ENCODE peak calls at places on chromosomes 16 and 17, in four cellular contexts. I is mesendoderm, S is IMR-90, Z is H1. E is an unnamed sample.

GRCh38 chr16:83797013-83797412 is 10.8 kb upstream of the HSBP1 start:
- DNase-seq in I (no peak), S (no peak), Z (no peak), E (no peak)

GRCh38 chr17:36629252-36629847 is 28.0 kb downstream of the MRM1 start:
- DNase-seq in I (peak; percentile 75), S (peak; percentile 51), Z (peak; percentile 99), E (peak; percentile 91)

GRCh38 chr16:72948238-72948559 is 99.7 kb downstream of the ZFHX3 start:
- DNase-seq in I (no peak), S (no peak), Z (no peak), E (no peak)

GRCh38 chr17:65892912-65893377 is 299.0 kb downstream of the CEP112 start:
- DNase-seq in I (no peak), S (no peak), Z (no peak), E (no peak)

GRCh38 chr17:2282297-2282873 is 21.2 kb downstream of the SMG6 start:
- DNase-seq in I (peak; percentile 81), S (peak; percentile 91), Z (no peak), E (peak; percentile 37)

GRCh38 chr16:19132898-19133297 is 19.1 kb downstream of the ITPRIPL2 start:
- DNase-seq in I (no peak), S (no peak), Z (no peak), E (no peak)

GRCh38 chr16:56275801-56276200 is 84.5 kb downstream of the GNAO1 start:
- DNase-seq in I (no peak), S (no peak), Z (no peak), E (no peak)

GRCh38 chr17:8484465-8484864 is 48.8 kb downstream of the NDEL1 start:
- DNase-seq in I (no peak), S (no peak), Z (no peak), E (no peak)

GRCh38 chr16:48269011-48269410 is 21.7 kb upstream of the ABCC11 start:
- DNase-seq in I (no peak), S (no peak), Z (no peak), E (no peak)

GRCh38 chr17:1744551-1745512 is 2.2 kb downstream of the SERPINF2 start:
- DNase-seq in I (no peak), S (no peak), Z (no peak), E (no peak)

GRCh38 chr16:67907397-67907796 is 14.3 kb downstream of the PSKH1 start:
- DNase-seq in I (no peak), S (no peak), Z (no peak), E (no peak)

GRCh38 chr16:27269300-27270150 is 953 bp upstream of the NSMCE1 start:
- DNase-seq in I (no peak), S (no peak), Z (no peak), E (no peak)

GRCh38 chr16:87739801-87740200 is 26.0 kb downstream of the KLHDC4 start:
- DNase-seq in I (no peak), S (no peak), Z (no peak), E (no peak)

GRCh38 chr17:29825604-29826003 is 104.4 kb downstream of the SSH2 start:
- DNase-seq in I (no peak), S (no peak), Z (no peak), E (no peak)

GRCh38 chr17:8124350-8125195 is 667 bp upstream of the HES7 start:
- DNase-seq in I (peak; percentile 45), S (peak; percentile 36), Z (peak; percentile 55), E (no peak)

GRCh38 chr16:474420-475122 is 49.1 kb downstream of the RAB11FIP3 start:
- DNase-seq in I (no peak), S (no peak), Z (no peak), E (no peak)

GRCh38 chr17:2542456-2542855 is 30.8 kb upstream of the METTL16 start:
- DNase-seq in I (no peak), S (no peak), Z (no peak), E (no peak)

GRCh38 chr16:77059441-77059840 is 131.5 kb upstream of the MON1B start:
- DNase-seq in I (no peak), S (no peak), Z (no peak), E (no peak)

GRCh38 chr16:16797239-16797638 is 418.3 kb downstream of the NPIPA7 start:
- DNase-seq in I (peak; percentile 35), S (no peak), Z (no peak), E (no peak)
- H4K8ac ChIP-seq in I (no peak overlapping the region), S (no peak overlapping the region), Z (no peak overlapping the region), E (no peak overlapping the region)

DNA sequence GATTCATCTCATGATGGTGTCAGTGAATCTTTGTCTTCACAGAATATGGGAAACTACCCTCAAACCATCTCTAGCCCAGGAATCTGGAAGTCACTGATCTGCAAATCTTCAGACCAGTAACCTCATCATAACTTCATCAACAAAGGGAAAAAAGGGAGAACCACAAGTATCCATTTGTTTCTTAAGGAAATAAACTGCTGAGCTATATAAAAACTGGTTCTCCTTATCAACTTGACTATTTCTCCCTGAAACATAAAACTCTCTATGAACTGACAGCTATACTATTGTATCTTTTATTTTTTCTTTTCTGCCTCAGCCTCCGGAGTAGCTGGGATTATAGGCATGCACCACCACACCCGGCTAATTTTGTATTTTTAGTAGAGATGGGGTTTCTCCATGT is 39.3 kb downstream of the TRIM37 start:
- DNase-seq in I (no peak), S (no peak), Z (no peak), E (no peak)
- H3K56ac ChIP-seq in I (no peak overlapping the region), S (no peak overlapping the region), Z (no peak overlapping the region), E (no peak overlapping the region)

GRCh38 chr17:76466775-76467130 is 650 bp upstream of the AANAT start:
- DNase-seq in I (no peak), S (no peak), Z (no peak), E (no peak)
- H3K4me1 ChIP-seq in I (no peaks in the 10 kb centered on the region), S (peaks cover 6% of the 10 kb centered on the region), Z (no peaks in the 10 kb centered on the region), E (no peaks in the 10 kb centered on the region)

DNA sequence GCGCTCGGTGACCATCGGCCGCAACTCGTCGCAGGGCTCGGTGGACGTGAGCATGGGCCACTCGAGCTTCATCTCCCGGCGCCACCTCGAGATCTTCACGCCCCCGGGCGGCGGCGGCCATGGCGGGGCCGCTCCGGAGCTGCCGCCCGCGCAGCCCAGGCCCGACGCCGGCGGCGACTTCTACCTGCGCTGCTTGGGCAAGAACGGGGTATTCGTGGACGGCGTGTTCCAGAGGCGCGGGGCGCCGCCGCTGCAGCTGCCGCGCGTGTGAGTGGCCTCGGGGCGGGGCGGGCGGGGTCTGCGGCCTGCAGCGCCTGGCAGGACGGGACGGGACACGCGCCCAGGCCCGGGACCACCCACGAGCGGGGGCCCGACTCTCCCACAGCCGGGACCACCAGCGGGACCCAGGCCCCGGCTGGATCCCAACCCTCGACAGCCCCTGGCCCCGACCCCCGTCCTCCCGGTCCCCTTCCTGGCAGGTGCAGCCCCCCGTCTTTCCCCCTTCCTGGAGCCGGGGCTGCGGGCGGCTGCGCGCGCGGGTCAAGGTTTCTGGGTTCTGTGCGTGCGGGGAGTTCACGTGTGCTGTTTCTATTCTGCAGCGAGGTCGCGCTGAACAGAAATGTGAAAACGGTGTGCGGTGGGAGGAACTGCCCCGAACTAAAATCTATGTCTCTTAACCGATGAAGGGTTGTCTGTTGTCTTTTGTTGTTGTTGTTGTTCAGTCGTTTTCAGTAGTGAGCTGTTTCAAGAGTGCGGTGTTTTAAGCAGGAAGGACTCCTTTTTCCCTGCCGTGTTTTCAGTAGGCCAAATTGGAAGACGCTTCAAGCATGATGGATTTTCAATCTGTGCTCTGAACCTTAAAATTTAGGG is 744 bp downstream of the FOXK2 start:
- DNase-seq in I (no peak), S (no peak), Z (peak; percentile 58), E (no peak)
- H4K8ac ChIP-seq in I (no peak overlapping the region), S (no peak overlapping the region), Z (no peak overlapping the region), E (no peak overlapping the region)

DNA sequence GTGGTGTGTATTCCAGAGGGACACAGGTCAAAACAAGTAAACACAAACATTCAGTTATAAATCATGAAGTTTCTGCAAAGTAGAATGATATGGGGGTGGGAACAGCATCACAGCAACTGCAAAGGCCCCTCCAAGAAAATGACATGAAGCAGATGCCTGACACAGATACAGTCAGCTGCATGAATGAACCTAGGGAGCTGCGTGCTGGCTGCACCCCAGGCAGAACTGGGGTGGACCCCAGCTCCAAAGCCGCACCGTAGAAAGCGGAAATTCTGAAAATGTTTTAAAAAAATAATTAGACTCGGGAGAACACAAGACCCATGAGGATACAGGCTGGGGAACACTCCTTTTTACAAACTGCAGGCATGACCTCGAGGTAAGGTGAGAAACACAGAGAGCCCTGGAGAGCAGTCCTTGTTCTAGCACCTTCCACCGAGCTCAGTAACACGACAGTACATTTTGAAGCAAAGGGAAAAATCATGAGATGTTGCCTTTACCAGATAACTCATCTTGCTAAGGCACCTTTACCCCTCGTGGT is 323.8 kb downstream of the SOX9 start:
- DNase-seq in I (no peak), S (no peak), Z (no peak), E (no peak)
- H3K56ac ChIP-seq in I (peak overlapping the region; percentile 42), S (no peak overlapping the region), Z (no peak overlapping the region), E (no peak overlapping the region)

DNA sequence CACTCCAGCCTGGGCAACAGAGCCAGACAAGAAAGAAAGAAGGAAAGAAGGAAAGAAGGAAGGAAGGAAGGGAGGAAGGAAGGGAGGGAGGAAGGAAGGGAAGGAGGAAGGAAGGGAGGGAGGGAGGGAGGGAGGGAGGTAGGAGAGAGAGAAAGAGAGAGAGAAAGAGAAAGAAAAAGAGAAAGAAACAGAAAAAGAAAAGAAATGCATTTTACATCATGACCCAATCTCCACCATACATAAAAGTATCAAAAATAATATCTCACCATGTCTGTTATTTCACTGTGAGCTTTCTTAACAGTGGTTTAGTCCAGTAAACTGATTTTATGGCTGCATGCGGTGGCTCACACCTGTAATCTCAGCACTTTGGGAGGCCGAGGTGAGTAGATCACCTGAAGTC is 70.0 kb downstream of the CYTH1 start:
- DNase-seq in I (no peak), S (no peak), Z (no peak), E (no peak)
- H3K4me1 ChIP-seq in I (no peaks in the 10 kb centered on the region), S (peaks cover 9% of the 10 kb centered on the region), Z (no peaks in the 10 kb centered on the region), E (no peaks in the 10 kb centered on the region)